ENCODE peak calls at places on chromosomes 16 and 17, in eight cellular contexts. D is NCI-H774; Y is ACHN; H is IMR-90; S is effector CD4-positive, alpha-beta T cell; L is GM23338; C is M059J; K is HFFc6. J is an unnamed sample.

GRCh38 chr16:1906846-1907165 is 11.4 kb downstream of the HS3ST6 start:
- DNase-seq in D (no peak), H (no peak), C (no peak), Y (no peak), L (no peak), S (no peak), K (no peak), J (no peak)

GRCh38 chr16:31033709-31034492 is 543 bp downstream of the STX4 start:
- DNase-seq in L (peak), C (peak), Y (peak), H (peak), K (peak), S (peak), D (peak), J (peak)

GRCh38 chr17:22266231-22266630 is 573.9 kb downstream of the KCNJ18 start:
- DNase-seq in S (no peak), L (no peak), H (no peak), D (no peak), Y (no peak), C (peak), K (no peak), J (no peak)

GRCh38 chr17:40564883-40565744 is at the start of gene CCR7:
- DNase-seq in D (no peak), K (no peak), Y (no peak), L (no peak), C (no peak), H (no peak), S (peak), J (no peak)

GRCh38 chr17:836154-836553 is 54.0 kb downstream of the MRM3 start:
- DNase-seq in H (no peak), C (peak), S (no peak), L (peak), D (no peak), Y (peak), K (peak), J (no peak)

GRCh38 chr16:83933885-83934683 is 19.0 kb upstream of the OSGIN1 start:
- DNase-seq in Y (no peak), K (no peak), H (peak), C (no peak), D (no peak), S (no peak), L (no peak), J (no peak)

GRCh38 chr16:1906052-1906845 is 12.0 kb downstream of the HS3ST6 start:
- DNase-seq in D (no peak), K (no peak), Y (no peak), L (no peak), H (no peak), C (no peak), S (no peak), J (no peak)

GRCh38 chr16:8928467-8928957 is 35.2 kb downstream of the USP7 start:
- DNase-seq in H (peak), C (no peak), Y (no peak), S (no peak), D (no peak), K (no peak), L (no peak), J (no peak)

GRCh38 chr16:58448890-58449289 is 51.1 kb upstream of the NDRG4 start:
- DNase-seq in D (no peak), K (no peak), C (no peak), H (no peak), S (no peak), L (no peak), Y (no peak), J (no peak)